ENCODE peak calls at places on chromosome 11, in six cellular contexts. X is GM12878; N is neural progenitor cell; P is prostate gland; W is CD8-positive, alpha-beta T cell; L is fibroblast of lung. I is an unnamed sample.

GRCh38 chr11:63502252-63502820 is 3.5 kb upstream of the LGALS12 start:
- DNase-seq in P (no peak), L (no peak), W (no peak), N (no peak), X (no peak), I (no peak)

GRCh38 chr11:64971421-64972233 is at the start of gene MAJIN:
- DNase-seq in P (peak; percentile 55), N (peak; percentile 63), W (peak; percentile 86), L (peak; percentile 69), X (peak; percentile 51), I (peak; percentile 78)

GRCh38 chr11:65423516-65424199 is 1.1 kb downstream of the NEAT1 start:
- DNase-seq in W (peak; percentile 37), N (no peak), X (no peak), L (peak; percentile 49), P (no peak), I (peak; percentile 41)

GRCh38 chr11:18081551-18081950 is 24.3 kb downstream of the SAAL1 start:
- DNase-seq in P (no peak), L (no peak), X (no peak), W (no peak), N (no peak), I (no peak)

GRCh38 chr11:43983221-43983795 is 40.9 kb downstream of the C11orf96 start:
- DNase-seq in X (no peak), P (no peak), N (no peak), W (no peak), L (no peak), I (no peak)

GRCh38 chr11:130873766-130874165 is 42.5 kb downstream of the SNX19 start:
- DNase-seq in N (no peak), W (no peak), X (no peak), P (no peak), L (peak; percentile 39), I (no peak)

GRCh38 chr11:69947059-69947771 is 128.0 kb upstream of the FGF3 start:
- DNase-seq in W (no peak), P (no peak), N (no peak), X (no peak), L (no peak), I (no peak)

GRCh38 chr11:100991541-100991940 is 138.1 kb downstream of the PGR start:
- DNase-seq in W (no peak), P (no peak), L (no peak), N (no peak), X (no peak), I (no peak)

GRCh38 chr11:130625907-130626306 is 177.5 kb downstream of the ADAMTS15 start:
- DNase-seq in L (no peak), X (no peak), P (no peak), W (no peak), N (no peak), I (no peak)

GRCh38 chr11:130622126-130622525 is 173.7 kb downstream of the ADAMTS15 start:
- DNase-seq in P (no peak), L (no peak), N (no peak), X (no peak), W (no peak), I (no peak)

GRCh38 chr11:5932671-5933070 is 9.4 kb upstream of the OR56A3 start:
- DNase-seq in N (no peak), W (no peak), X (no peak), P (no peak), L (no peak), I (no peak)

GRCh38 chr11:123330071-123330470 is 100.0 kb upstream of the GRAMD1B start:
- DNase-seq in X (no peak), N (no peak), P (no peak), L (no peak), W (no peak), I (no peak)

GRCh38 chr11:117273550-117274289 is 17.4 kb upstream of the BACE1-AS start:
- DNase-seq in W (no peak), L (peak; percentile 89), N (no peak), X (no peak), P (no peak), I (no peak)

GRCh38 chr11:107457205-107457557 is 444 bp downstream of the CWF19L2 start:
- DNase-seq in W (peak; percentile 7), X (no peak), N (peak; percentile 54), L (no peak), P (no peak), I (no peak)

GRCh38 chr11:30465192-30465591 is 121.0 kb downstream of the MPPED2 start:
- DNase-seq in W (no peak), L (no peak), P (no peak), X (no peak), N (no peak), I (no peak)

GRCh38 chr11:61897387-61898246 is 6.3 kb upstream of the FADS3 start:
- DNase-seq in W (peak; percentile 65), P (peak; percentile 53), X (no peak), L (peak; percentile 67), N (peak; percentile 86), I (peak; percentile 85)

GRCh38 chr11:92227233-92227593 is 2.6 kb downstream of the FAT3 start:
- DNase-seq in L (no peak), P (no peak), N (peak; percentile 70), W (no peak), X (no peak), I (no peak)

GRCh38 chr11:33670250-33671011 is 30.2 kb downstream of the C11orf91 start:
- DNase-seq in X (no peak), W (no peak), P (no peak), L (peak; percentile 41), N (no peak), I (no peak)

GRCh38 chr11:47392546-47393162 is 14.3 kb upstream of the SPI1 start:
- DNase-seq in W (no peak), P (no peak), L (no peak), N (no peak), X (no peak), I (no peak)

GRCh38 chr11:31492320-31492913 is 17.0 kb downstream of the IMMP1L start:
- DNase-seq in W (no peak), P (no peak), N (no peak), X (no peak), L (peak; percentile 58), I (no peak)

GRCh38 chr11:3216027-3216525 is 2.5 kb downstream of the MRGPRG start:
- DNase-seq in L (no peak), N (no peak), W (no peak), X (no peak), P (no peak), I (no peak)
- H3K27me3 ChIP-seq in L (peaks cover 4% of the 10 kb centered on the region), N (peaks cover 4% of the 10 kb centered on the region), W (no peaks in the 10 kb centered on the region), X (peaks cover 2% of the 10 kb centered on the region), P (peaks cover 2% of the 10 kb centered on the region), I (no peaks in the 10 kb centered on the region)

GRCh38 chr11:1139441-1140066 is 18.2 kb upstream of the MUC5AC start:
- DNase-seq in L (peak; percentile 85), P (no peak), W (no peak), N (no peak), X (no peak), I (no peak)

GRCh38 chr11:1131033-1131911 is 26.5 kb upstream of the MUC5AC start:
- DNase-seq in L (no peak), W (no peak), P (no peak), N (no peak), X (no peak), I (no peak)

GRCh38 chr11:1130276-1131032 is 27.3 kb upstream of the MUC5AC start:
- DNase-seq in N (no peak), X (no peak), P (no peak), L (no peak), W (no peak), I (no peak)

GRCh38 chr11:1138053-1138452 is 19.7 kb upstream of the MUC5AC start:
- DNase-seq in L (peak; percentile 31), N (no peak), X (no peak), P (no peak), W (no peak), I (no peak)

GRCh38 chr11:1134848-1135445 is 22.8 kb upstream of the MUC5AC start:
- DNase-seq in N (no peak), L (no peak), X (no peak), P (no peak), W (no peak), I (no peak)
- H3K27me3 ChIP-seq in N (no peaks in the 10 kb centered on the region), L (no peaks in the 10 kb centered on the region), X (no peaks in the 10 kb centered on the region), P (peaks cover 4% of the 10 kb centered on the region), W (no peaks in the 10 kb centered on the region), I (no peaks in the 10 kb centered on the region)

GRCh38 chr11:120063686-120064340 is 74.1 kb downstream of the TRIM29 start:
- DNase-seq in W (no peak), L (no peak), P (no peak), X (no peak), N (no peak), I (no peak)
- H3K27me3 ChIP-seq in W (no peaks in the 10 kb centered on the region), L (peaks cover 2% of the 10 kb centered on the region), P (no peaks in the 10 kb centered on the region), X (no peaks in the 10 kb centered on the region), N (no peaks in the 10 kb centered on the region), I (no peaks in the 10 kb centered on the region)

DNA sequence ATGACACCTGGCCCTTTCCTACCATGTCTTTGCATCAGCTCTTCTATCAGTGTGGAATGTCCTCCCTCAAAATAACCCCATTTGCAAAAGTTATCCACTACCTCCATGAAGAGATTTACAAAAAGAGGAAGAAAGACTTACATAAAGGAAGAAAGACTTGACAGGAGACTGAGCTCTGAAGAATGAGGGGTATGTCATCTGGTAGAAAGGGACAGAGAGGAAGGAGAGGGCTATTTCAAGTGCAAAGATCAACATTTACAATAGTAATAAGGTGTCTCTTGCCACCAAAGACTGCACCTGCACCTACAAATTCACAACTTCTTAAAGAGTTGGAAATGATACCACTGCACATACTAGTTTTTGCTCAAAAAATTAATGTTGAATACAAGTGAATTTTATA is 18.2 kb downstream of the PAK1 start:
- DNase-seq in N (no peak), X (no peak), W (no peak), L (no peak), P (no peak), I (no peak)
- H3K27me3 ChIP-seq in N (no peaks in the 10 kb centered on the region), X (no peaks in the 10 kb centered on the region), W (no peaks in the 10 kb centered on the region), L (no peaks in the 10 kb centered on the region), P (no peaks in the 10 kb centered on the region), I (no peaks in the 10 kb centered on the region)

GRCh38 chr11:78809931-78810481 is 235.3 kb upstream of the NARS2 start:
- DNase-seq in P (peak; percentile 17), L (peak; percentile 94), N (no peak), W (no peak), X (no peak), I (peak; percentile 53)
- H3K27me3 ChIP-seq in P (no peaks in the 10 kb centered on the region), L (no peaks in the 10 kb centered on the region), N (no peaks in the 10 kb centered on the region), W (no peaks in the 10 kb centered on the region), X (no peaks in the 10 kb centered on the region), I (no peaks in the 10 kb centered on the region)

DNA sequence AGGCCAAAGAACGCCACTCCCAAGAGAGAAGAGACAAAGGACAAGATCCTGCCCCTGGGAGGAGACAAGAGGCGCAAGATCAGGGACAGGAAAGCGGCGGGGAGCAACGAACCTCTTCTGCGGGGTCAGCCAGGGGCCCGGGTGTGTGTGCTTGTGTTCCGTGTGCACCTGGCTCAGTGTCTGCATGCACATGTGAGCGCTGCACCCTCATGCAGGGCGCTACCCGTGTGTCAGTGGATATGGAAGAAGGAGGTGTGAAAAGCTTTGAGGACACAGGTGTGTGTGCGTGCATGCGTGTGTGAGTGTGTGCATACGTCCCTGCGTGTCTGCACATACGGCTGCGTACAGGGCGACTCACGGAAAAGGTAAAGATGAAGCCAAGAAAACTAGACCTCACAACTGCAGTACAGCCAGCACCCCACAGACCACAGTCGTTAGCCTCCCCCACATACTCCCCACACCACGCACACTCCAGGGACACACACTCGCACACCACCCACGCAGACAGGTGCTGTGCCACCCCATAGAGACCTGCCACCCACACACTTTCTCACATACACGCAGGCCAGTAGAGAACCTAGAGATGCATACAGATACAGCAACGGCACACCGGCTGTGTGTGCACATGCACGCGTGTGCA is 11.0 kb upstream of the IGSF9B start:
- DNase-seq in X (no peak), N (no peak), L (no peak), P (no peak), W (no peak), I (no peak)
- H3K27me3 ChIP-seq in X (no peaks in the 10 kb centered on the region), N (peaks cover 43% of the 10 kb centered on the region), L (no peaks in the 10 kb centered on the region), P (no peaks in the 10 kb centered on the region), W (no peaks in the 10 kb centered on the region), I (no peaks in the 10 kb centered on the region)

I was measured in ovary.